ENCODE peak calls at places on chromosomes 2 and 18, in seven cellular contexts. A is fibroblast of lung; O is Caki2; Y is T-helper 17 cell; L is breast epithelium; W is memory B cell; K is naive thymus-derived CD4-positive, alpha-beta T cell. R is an unnamed sample.

GRCh38 chr2:6068441-6068935 is 376.3 kb downstream of the SOX11 start:
- DNase-seq in A (no peak), O (no peak), Y (no peak), L (no peak), W (no peak), K (no peak), R (no peak)

GRCh38 chr2:242011991-242012764 is 142.6 kb downstream of the RTP5 start:
- DNase-seq in A (no peak), O (no peak), Y (no peak), L (no peak), W (no peak), K (no peak), R (no peak)

GRCh38 chr2:85878719-85879390 is 9.9 kb downstream of the ST3GAL5 start:
- DNase-seq in A (peak), O (no peak), Y (no peak), L (no peak), W (no peak), K (no peak), R (no peak)

GRCh38 chr2:18829976-18830375 is 240.6 kb upstream of the NT5C1B start:
- DNase-seq in A (peak), O (no peak), Y (no peak), L (no peak), W (no peak), K (no peak), R (no peak)

GRCh38 chr2:39433586-39434195 is 3.4 kb downstream of the MAP4K3 start:
- DNase-seq in A (no peak), O (no peak), Y (no peak), L (no peak), W (no peak), K (no peak), R (no peak)

GRCh38 chr2:18237298-18237697 is 323.2 kb downstream of the RDH14 start:
- DNase-seq in A (no peak), O (no peak), Y (no peak), L (no peak), W (no peak), K (no peak), R (no peak)

GRCh38 chr2:102289129-102289528 is 22.2 kb upstream of the IL1RL1 start:
- DNase-seq in A (peak), O (no peak), Y (no peak), L (no peak), W (no peak), K (no peak), R (no peak)

GRCh38 chr2:96501886-96502810 is 3.0 kb downstream of the NEURL3 start:
- DNase-seq in A (no peak), O (no peak), Y (no peak), L (peak), W (no peak), K (no peak), R (peak)

GRCh38 chr2:133884739-133885381 is 316.6 kb upstream of the NCKAP5 start:
- DNase-seq in A (peak), O (no peak), Y (no peak), L (no peak), W (peak), K (no peak), R (no peak)

GRCh38 chr2:157468931-157469708 is 25.2 kb upstream of the CYTIP start:
- DNase-seq in A (peak), O (no peak), Y (no peak), L (no peak), W (peak), K (peak), R (no peak)

GRCh38 chr2:85326946-85327756 is 638 bp downstream of the TGOLN2 start:
- DNase-seq in A (peak), O (peak), Y (peak), L (peak), W (peak), K (peak), R (peak)

GRCh38 chr2:1704606-1705556 is 39.4 kb downstream of the PXDN start:
- DNase-seq in A (no peak), O (peak), Y (no peak), L (no peak), W (no peak), K (no peak), R (no peak)

GRCh38 chr2:179049546-179050311 is at the start of gene CCDC141:
- DNase-seq in A (no peak), O (no peak), Y (no peak), L (no peak), W (peak), K (peak), R (no peak)

GRCh38 chr2:222912776-222913175 is 51.9 kb downstream of the ACSL3 start:
- DNase-seq in A (no peak), O (no peak), Y (no peak), L (no peak), W (no peak), K (no peak), R (no peak)

GRCh38 chr2:148391324-148391723 is 253.2 kb upstream of the EPC2 start:
- DNase-seq in A (peak), O (no peak), Y (no peak), L (no peak), W (no peak), K (no peak), R (no peak)

GRCh38 chr2:80560298-80560697 is 255.7 kb upstream of the LRRTM1 start:
- DNase-seq in A (no peak), O (no peak), Y (no peak), L (no peak), W (no peak), K (no peak), R (no peak)

GRCh38 chr2:20391951-20392699 is 41.5 kb upstream of the PUM2 start:
- DNase-seq in A (no peak), O (peak), Y (no peak), L (no peak), W (no peak), K (no peak), R (no peak)

GRCh38 chr18:58257461-58257860 is 213.4 kb downstream of the NEDD4L start:
- DNase-seq in A (peak), O (peak), Y (no peak), L (no peak), W (no peak), K (no peak), R (no peak)

GRCh38 chr2:218567797-218568189 is 358 bp downstream of the USP37 start:
- DNase-seq in A (no peak), O (no peak), Y (peak), L (no peak), W (no peak), K (no peak), R (peak)

GRCh38 chr2:30250421-30250820 is 19.1 kb downstream of the LBH start:
- DNase-seq in A (no peak), O (no peak), Y (no peak), L (no peak), W (no peak), K (no peak), R (no peak)

GRCh38 chr2:105977212-105977611 is 216.9 kb downstream of the UXS1 start:
- DNase-seq in A (peak), O (no peak), Y (no peak), L (no peak), W (no peak), K (no peak), R (no peak)

GRCh38 chr2:99899058-99899855 is 243.1 kb downstream of the AFF3 start:
- DNase-seq in A (no peak), O (no peak), Y (no peak), L (no peak), W (no peak), K (no peak), R (no peak)

GRCh38 chr2:79585701-79586428 is 73.0 kb downstream of the CTNNA2 start:
- DNase-seq in A (peak), O (peak), Y (no peak), L (no peak), W (no peak), K (no peak), R (no peak)

GRCh38 chr2:164560181-164560792 is 61.0 kb downstream of the GRB14 start:
- DNase-seq in A (peak), O (peak), Y (no peak), L (no peak), W (no peak), K (no peak), R (no peak)

GRCh38 chr2:206805922-206806607 is 40.7 kb downstream of the FASTKD2 start:
- DNase-seq in A (no peak), O (no peak), Y (no peak), L (no peak), W (no peak), K (no peak), R (no peak)

GRCh38 chr2:28747714-28748113 is 3.9 kb upstream of the PPP1CB start:
- DNase-seq in A (no peak), O (no peak), Y (no peak), L (no peak), W (no peak), K (peak), R (no peak)

GRCh38 chr2:224909885-224910517 is 132.3 kb downstream of the DOCK10 start:
- DNase-seq in A (peak), O (peak), Y (no peak), L (peak), W (no peak), K (no peak), R (peak)

GRCh38 chr18:31268985-31269406 is 49.0 kb upstream of the DSG1 start:
- DNase-seq in A (peak), O (no peak), Y (no peak), L (no peak), W (no peak), K (no peak), R (no peak)

GRCh38 chr2:187541086-187542085 is 12.8 kb downstream of the TFPI start:
- DNase-seq in A (peak), O (peak), Y (no peak), L (no peak), W (no peak), K (no peak), R (no peak)

GRCh38 chr2:239695728-239696240 is 295.0 kb upstream of the HDAC4 start:
- DNase-seq in A (no peak), O (no peak), Y (no peak), L (no peak), W (no peak), K (no peak), R (peak)

GRCh38 chr18:9736942-9737813 is 29.1 kb downstream of the RAB31 start:
- DNase-seq in A (peak), O (peak), Y (no peak), L (no peak), W (no peak), K (no peak), R (no peak)

GRCh38 chr2:186422226-186422625 is 63.8 kb upstream of the ZC3H15 start:
- DNase-seq in A (peak), O (no peak), Y (no peak), L (peak), W (no peak), K (no peak), R (peak)

GRCh38 chr18:53850918-53851317 is 373.6 kb downstream of the MBD2 start:
- DNase-seq in A (no peak), O (no peak), Y (no peak), L (no peak), W (no peak), K (no peak), R (no peak)

R was measured in ascending aorta.